ENCODE peak calls at places on chromosomes 11 and 22, in five cellular contexts. One of them, this sample, is unnamed.

GRCh38 chr11:116640641-116641402 is 132.0 kb downstream of the BUD13 start:
- DNase-seq in KG1: no peak
- DNase-seq in substantia nigra: no peak
- DNase-seq in mucosa of descending colon: no peak
- DNase-seq in neural crest cell: no peak
- DNase-seq in this sample: no peak

GRCh38 chr11:35618497-35619029 is 303 bp downstream of the FJX1 start:
- DNase-seq in mucosa of descending colon: no peak
- DNase-seq in KG1: no peak
- DNase-seq in substantia nigra: peak; percentile 16
- DNase-seq in neural crest cell: no peak
- DNase-seq in this sample: no peak

GRCh38 chr22:49862408-49862776 is 8.7 kb downstream of the ZBED4 start:
- DNase-seq in KG1: no peak
- DNase-seq in mucosa of descending colon: no peak
- DNase-seq in neural crest cell: no peak
- DNase-seq in substantia nigra: no peak
- DNase-seq in this sample: no peak

GRCh38 chr11:78560826-78561484 is 13.7 kb downstream of the NARS2 start:
- DNase-seq in mucosa of descending colon: peak; percentile 29
- DNase-seq in KG1: no peak
- DNase-seq in substantia nigra: no peak
- DNase-seq in neural crest cell: no peak
- DNase-seq in this sample: no peak

GRCh38 chr22:35313311-35314121 is 13.8 kb downstream of the TOM1 start:
- DNase-seq in KG1: no peak
- DNase-seq in substantia nigra: no peak
- DNase-seq in mucosa of descending colon: peak; percentile 30
- DNase-seq in neural crest cell: no peak
- DNase-seq in this sample: no peak

GRCh38 chr11:114179234-114179941 is 116.8 kb upstream of the NNMT start:
- DNase-seq in substantia nigra: no peak
- DNase-seq in neural crest cell: no peak
- DNase-seq in KG1: peak; percentile 16
- DNase-seq in mucosa of descending colon: peak; percentile 75
- DNase-seq in this sample: no peak

GRCh38 chr22:20185750-20186149 is 34.9 kb upstream of the CCDC188 start:
- DNase-seq in neural crest cell: no peak
- DNase-seq in mucosa of descending colon: no peak
- DNase-seq in KG1: no peak
- DNase-seq in substantia nigra: no peak
- DNase-seq in this sample: no peak

GRCh38 chr22:38718414-38718813 is 12.7 kb downstream of the GTPBP1 start:
- DNase-seq in KG1: no peak
- DNase-seq in substantia nigra: no peak
- DNase-seq in neural crest cell: no peak
- DNase-seq in mucosa of descending colon: peak; percentile 85
- DNase-seq in this sample: peak; percentile 83

GRCh38 chr22:48303360-48303725 is 1524.3 kb downstream of the BRD1 start:
- DNase-seq in KG1: no peak
- DNase-seq in neural crest cell: no peak
- DNase-seq in mucosa of descending colon: no peak
- DNase-seq in substantia nigra: no peak
- DNase-seq in this sample: no peak

GRCh38 chr11:128620306-128621175 is 33.2 kb upstream of the ETS1 start:
- DNase-seq in mucosa of descending colon: no peak
- DNase-seq in KG1: no peak
- DNase-seq in substantia nigra: no peak
- DNase-seq in neural crest cell: no peak
- DNase-seq in this sample: no peak

GRCh38 chr11:64372802-64373597 is 14.0 kb downstream of the RPS6KA4 start:
- DNase-seq in neural crest cell: no peak
- DNase-seq in mucosa of descending colon: peak; percentile 28
- DNase-seq in KG1: no peak
- DNase-seq in substantia nigra: no peak
- DNase-seq in this sample: peak; percentile 97

GRCh38 chr11:65915101-65915820 is 3.6 kb downstream of the C11orf68 start:
- DNase-seq in neural crest cell: no peak
- DNase-seq in mucosa of descending colon: no peak
- DNase-seq in KG1: no peak
- DNase-seq in substantia nigra: no peak
- DNase-seq in this sample: no peak

GRCh38 chr11:96012086-96012824 is 88.3 kb upstream of the MTMR2 start:
- DNase-seq in neural crest cell: peak; percentile 23
- DNase-seq in mucosa of descending colon: peak; percentile 59
- DNase-seq in substantia nigra: peak; percentile 21
- DNase-seq in KG1: no peak
- DNase-seq in this sample: peak; percentile 86